ENCODE peak calls at places on chromosome 18, in seven cellular contexts. W, H, L, J, I, S and R are unnamed samples.

GRCh38 chr18:46084431-46084830 is 12.4 kb upstream of the PSTPIP2 start:
- DNase-seq in W (no peak), H (no peak), L (no peak), J (no peak), I (no peak), S (no peak), R (no peak)

GRCh38 chr18:50970006-50970405 is 2.2 kb downstream of the ELAC1 start:
- DNase-seq in W (no peak), H (peak; percentile 64), L (no peak), J (no peak), I (no peak), S (no peak), R (peak; percentile 76)

GRCh38 chr18:79526468-79527460 is 131.0 kb downstream of the NFATC1 start:
- DNase-seq in W (no peak), H (peak; percentile 6), L (no peak), J (no peak), I (peak; percentile 31), S (no peak), R (no peak)

GRCh38 chr18:56861244-56861643 is 210.1 kb downstream of the WDR7 start:
- DNase-seq in W (no peak), H (no peak), L (no peak), J (no peak), I (no peak), S (no peak), R (no peak)

GRCh38 chr18:13372405-13372995 is 153.9 kb downstream of the LDLRAD4 start:
- DNase-seq in W (no peak), H (no peak), L (no peak), J (no peak), I (no peak), S (no peak), R (no peak)

GRCh38 chr18:74331404-74331803 is 15.8 kb downstream of the C18orf63 start:
- DNase-seq in W (no peak), H (no peak), L (peak; percentile 20), J (peak; percentile 80), I (no peak), S (no peak), R (no peak)

GRCh38 chr18:23498877-23499570 is 4.3 kb upstream of the RMC1 start:
- DNase-seq in W (peak; percentile 30), H (peak; percentile 72), L (peak; percentile 87), J (peak; percentile 73), I (peak; percentile 73), S (peak; percentile 70), R (peak; percentile 71)

GRCh38 chr18:55401638-55402191 is 186.3 kb downstream of the TCF4 start:
- DNase-seq in W (no peak), H (no peak), L (peak; percentile 68), J (peak; percentile 83), I (peak; percentile 47), S (no peak), R (no peak)

GRCh38 chr18:34695300-34695699 is 14.8 kb upstream of the DTNA start:
- DNase-seq in W (no peak), H (no peak), L (no peak), J (no peak), I (no peak), S (no peak), R (no peak)

GRCh38 chr18:58581265-58581664 is 47.6 kb downstream of the ALPK2 start:
- DNase-seq in W (no peak), H (no peak), L (no peak), J (peak; percentile 96), I (no peak), S (no peak), R (no peak)

GRCh38 chr18:3594760-3595241 is 144.8 kb downstream of the TGIF1 start:
- DNase-seq in W (no peak), H (peak; percentile 47), L (peak; percentile 52), J (no peak), I (peak; percentile 38), S (no peak), R (no peak)

GRCh38 chr18:31376477-31376876 is at the start of gene DSG4:
- DNase-seq in W (no peak), H (no peak), L (no peak), J (no peak), I (no peak), S (no peak), R (no peak)

GRCh38 chr18:8609711-8610441 is 639 bp downstream of the RAB12 start:
- DNase-seq in W (no peak), H (peak; percentile 15), L (peak; percentile 40), J (no peak), I (no peak), S (peak; percentile 23), R (peak; percentile 53)

GRCh38 chr18:62863629-62864028 is 148.3 kb downstream of the PHLPP1 start:
- DNase-seq in W (no peak), H (no peak), L (no peak), J (peak; percentile 82), I (no peak), S (no peak), R (no peak)

GRCh38 chr18:4125246-4125938 is 329.7 kb downstream of the DLGAP1 start:
- DNase-seq in W (no peak), H (no peak), L (peak; percentile 40), J (peak; percentile 92), I (no peak), S (no peak), R (no peak)

GRCh38 chr18:48840491-48840877 is 110.3 kb downstream of the SMAD7 start:
- DNase-seq in W (no peak), H (no peak), L (no peak), J (no peak), I (no peak), S (no peak), R (no peak)

GRCh38 chr18:811192-812122 is 585 bp downstream of the YES1 start:
- DNase-seq in W (no peak), H (peak; percentile 56), L (peak; percentile 67), J (peak; percentile 29), I (peak; percentile 51), S (no peak), R (peak; percentile 75)

GRCh38 chr18:64132871-64133270 is 16.0 kb downstream of the LINC00305 start:
- DNase-seq in W (no peak), H (no peak), L (no peak), J (no peak), I (no peak), S (no peak), R (no peak)

GRCh38 chr18:27007880-27008279 is 142.4 kb upstream of the AQP4 start:
- DNase-seq in W (no peak), H (no peak), L (no peak), J (no peak), I (no peak), S (no peak), R (no peak)

GRCh38 chr18:27008575-27008974 is 143.1 kb upstream of the AQP4 start:
- DNase-seq in W (no peak), H (no peak), L (no peak), J (no peak), I (no peak), S (no peak), R (no peak)

GRCh38 chr18:27005589-27005988 is 140.1 kb upstream of the AQP4 start:
- DNase-seq in W (no peak), H (no peak), L (peak; percentile 51), J (peak; percentile 11), I (no peak), S (no peak), R (no peak)

GRCh38 chr18:26999797-27000196 is 134.3 kb upstream of the AQP4 start:
- DNase-seq in W (no peak), H (no peak), L (no peak), J (no peak), I (no peak), S (no peak), R (no peak)

GRCh38 chr18:27004056-27004829 is 138.7 kb upstream of the AQP4 start:
- DNase-seq in W (no peak), H (no peak), L (peak; percentile 25), J (peak; percentile 28), I (no peak), S (no peak), R (no peak)
- H3K4me3 ChIP-seq in W (no peak overlapping the region), H (no peak overlapping the region), L (no peak overlapping the region), J (no peak overlapping the region), I (no peak overlapping the region), S (no peak overlapping the region), R (no peak overlapping the region)

GRCh38 chr18:40088130-40088529 is 1866.9 kb upstream of the PIK3C3 start:
- DNase-seq in W (no peak), H (no peak), L (no peak), J (peak; percentile 7), I (no peak), S (no peak), R (no peak)
- H3K4me3 ChIP-seq in W (peak overlapping the region; percentile 29), H (no peak overlapping the region), L (no peak overlapping the region), J (peak overlapping the region; percentile 27), I (no peak overlapping the region), S (no peak overlapping the region), R (no peak overlapping the region)

DNA sequence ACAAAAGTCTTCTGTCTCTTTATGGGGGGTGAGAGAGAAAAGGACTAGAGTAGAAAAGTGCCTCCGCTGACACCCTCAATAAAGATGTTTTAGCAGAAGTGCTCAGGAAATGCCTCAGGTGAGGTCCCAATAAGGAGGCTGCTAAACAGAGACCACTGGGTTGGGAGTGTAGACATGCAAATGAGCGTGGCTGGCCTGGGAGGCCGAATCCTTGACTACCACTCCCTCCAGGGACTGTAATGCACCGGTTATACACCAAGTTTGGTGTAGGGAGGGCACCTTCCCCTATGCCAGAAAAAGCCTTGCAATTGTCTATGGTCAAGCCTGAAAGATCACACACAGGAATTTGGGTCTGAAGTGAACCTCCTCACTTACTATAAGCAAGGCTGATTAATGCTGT is 1.8 kb downstream of the TMX3 start:
- DNase-seq in W (no peak), H (no peak), L (no peak), J (no peak), I (no peak), S (no peak), R (no peak)
- H3K4me3 ChIP-seq in W (no peak overlapping the region), H (no peak overlapping the region), L (peak overlapping the region; percentile 77), J (no peak overlapping the region), I (no peak overlapping the region), S (no peak overlapping the region), R (no peak overlapping the region)

GRCh38 chr18:25352629-25353005 is 651 bp upstream of the ZNF521 start:
- DNase-seq in W (no peak), H (no peak), L (no peak), J (no peak), I (no peak), S (no peak), R (no peak)
- H3K4me3 ChIP-seq in W (peak overlapping the region; percentile 24), H (peak overlapping the region; percentile 9), L (peak overlapping the region; percentile 77), J (peak overlapping the region; percentile 49), I (peak overlapping the region; percentile 21), S (no peak overlapping the region), R (no peak overlapping the region)

DNA sequence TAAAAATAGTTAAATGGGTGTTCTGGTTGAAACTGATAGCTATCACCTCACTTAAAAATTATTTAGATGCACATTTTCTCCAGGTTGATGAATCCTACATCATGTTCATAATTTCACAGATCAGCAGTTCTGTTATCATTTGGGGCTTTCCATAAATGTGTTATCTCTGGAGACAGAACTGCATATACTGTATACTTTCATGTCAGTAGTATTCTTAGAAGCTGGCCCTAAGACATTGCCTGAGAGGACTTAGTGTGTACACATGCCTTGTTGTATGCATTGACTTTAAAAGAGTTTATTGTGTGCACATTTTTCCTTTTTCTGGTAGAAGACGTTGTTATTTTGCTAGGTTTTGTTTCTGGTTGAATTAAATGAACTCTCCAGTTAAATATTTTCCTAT is 41.0 kb downstream of the PIK3C3 start:
- DNase-seq in W (no peak), H (no peak), L (no peak), J (no peak), I (no peak), S (no peak), R (no peak)
- H3K4me3 ChIP-seq in W (no peak overlapping the region), H (no peak overlapping the region), L (no peak overlapping the region), J (no peak overlapping the region), I (no peak overlapping the region), S (no peak overlapping the region), R (no peak overlapping the region)

GRCh38 chr18:7038330-7038846 is 79.2 kb downstream of the LAMA1 start:
- DNase-seq in W (peak; percentile 82), H (peak; percentile 60), L (peak; percentile 76), J (peak; percentile 99), I (peak; percentile 95), S (no peak), R (no peak)
- H3K4me3 ChIP-seq in W (peak overlapping the region; percentile 25), H (no peak overlapping the region), L (no peak overlapping the region), J (peak overlapping the region; percentile 8), I (peak overlapping the region; percentile 1), S (no peak overlapping the region), R (no peak overlapping the region)